ENCODE peak calls at places on chromosomes 12 and 14, in five cellular contexts. H is upper lobe of left lung, O is transverse colon, Q is SJCRH30, M is colonic mucosa. C is an unnamed sample.

GRCh38 chr14:83300454-83301064 is 1766.9 kb upstream of the SEL1L start:
- DNase-seq in Q (peak; percentile 66), M (no peak), O (no peak), H (no peak), C (peak; percentile 11)

GRCh38 chr14:105472496-105472991 is 2.1 kb upstream of the CRIP2 start:
- DNase-seq in M (no peak), H (no peak), O (no peak), Q (no peak), C (no peak)

GRCh38 chr12:64392221-64392620 is 1.7 kb upstream of the C12orf56 start:
- DNase-seq in Q (peak; percentile 45), O (no peak), M (no peak), H (no peak), C (no peak)

GRCh38 chr12:15192721-15193120 is 28.5 kb downstream of the RERG start:
- DNase-seq in O (no peak), M (no peak), Q (no peak), H (no peak), C (no peak)

GRCh38 chr14:73753887-73754880 is 40.0 kb upstream of the PNMA1 start:
- DNase-seq in H (no peak), M (peak; percentile 77), Q (peak; percentile 28), O (peak; percentile 70), C (no peak)

GRCh38 chr12:32296541-32296940 is 102.8 kb upstream of the FGD4 start:
- DNase-seq in H (no peak), O (no peak), M (no peak), Q (no peak), C (no peak)

GRCh38 chr14:105193916-105194782 is 13.0 kb upstream of the NUDT14 start:
- DNase-seq in Q (peak; percentile 86), O (no peak), H (peak; percentile 82), M (no peak), C (no peak)

GRCh38 chr12:22518067-22518719 is 26.1 kb downstream of the C2CD5 start:
- DNase-seq in Q (peak; percentile 49), H (no peak), M (peak; percentile 32), O (no peak), C (no peak)

GRCh38 chr14:76546426-76547221 is 170.7 kb downstream of the ESRRB start:
- DNase-seq in Q (peak; percentile 80), H (no peak), M (no peak), O (no peak), C (peak; percentile 42)

GRCh38 chr12:120598674-120599463 is 17.7 kb upstream of the POP5 start:
- DNase-seq in H (no peak), Q (no peak), O (no peak), M (no peak), C (no peak)

GRCh38 chr14:75359098-75359497 is 68.7 kb upstream of the JDP2 start:
- DNase-seq in O (no peak), M (no peak), Q (no peak), H (no peak), C (no peak)

DNA sequence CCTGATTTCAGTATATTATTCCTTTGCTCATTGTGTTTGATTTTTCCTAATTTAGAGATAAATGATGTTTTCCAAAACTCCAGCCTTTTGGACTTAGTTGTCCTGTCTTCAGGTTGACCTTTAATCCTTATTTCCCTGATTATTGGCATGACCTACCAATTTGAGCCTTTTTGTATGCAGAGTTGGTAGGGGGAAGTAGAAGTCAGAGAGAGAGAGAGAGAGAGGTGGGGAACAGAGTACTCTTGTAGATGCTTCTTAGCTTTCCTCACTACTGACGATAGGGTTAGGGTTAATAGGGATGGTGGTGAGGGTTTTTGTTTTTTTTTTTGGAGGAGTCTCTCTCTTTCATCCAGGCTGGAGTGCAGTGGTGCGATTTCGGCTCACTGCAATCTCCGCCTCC is 38.6 kb downstream of the TBC1D15 start:
- DNase-seq in M (no peak), O (no peak), Q (no peak), H (no peak), C (no peak)
- H3K36me3 ChIP-seq in M (peaks cover 4% of the 10 kb centered on the region), O (peaks cover 7% of the 10 kb centered on the region), Q (peaks cover 30% of the 10 kb centered on the region), H (peaks cover 11% of the 10 kb centered on the region), C (no peaks in the 10 kb centered on the region)

GRCh38 chr14:50452979-50453705 is 56.5 kb upstream of the CDKL1 start:
- DNase-seq in H (no peak), Q (no peak), O (no peak), M (no peak), C (no peak)
- H3K36me3 ChIP-seq in H (peaks cover 12% of the 10 kb centered on the region), Q (peaks cover 66% of the 10 kb centered on the region), O (peaks cover 39% of the 10 kb centered on the region), M (peaks cover 6% of the 10 kb centered on the region), C (peaks cover 2% of the 10 kb centered on the region)

GRCh38 chr14:103500148-103500990 is 22.3 kb downstream of the CKB start:
- DNase-seq in H (peak; percentile 81), O (peak; percentile 91), M (peak; percentile 89), Q (peak; percentile 94), C (peak; percentile 74)

GRCh38 chr14:103501041-103501870 is 21.4 kb downstream of the CKB start:
- DNase-seq in M (no peak), Q (peak; percentile 26), O (no peak), H (no peak), C (no peak)

GRCh38 chr14:103503296-103503695 is 19.3 kb downstream of the CKB start:
- DNase-seq in Q (no peak), O (no peak), H (no peak), M (no peak), C (no peak)

GRCh38 chr14:103502877-103503276 is 19.8 kb downstream of the CKB start:
- DNase-seq in H (no peak), O (no peak), Q (no peak), M (no peak), C (no peak)

GRCh38 chr14:103501921-103502669 is 20.5 kb downstream of the CKB start:
- DNase-seq in O (no peak), H (no peak), M (no peak), Q (no peak), C (no peak)
- H3K36me3 ChIP-seq in O (peaks cover 19% of the 10 kb centered on the region), H (peaks cover 45% of the 10 kb centered on the region), M (peaks cover 27% of the 10 kb centered on the region), Q (peaks cover 58% of the 10 kb centered on the region), C (peaks cover 7% of the 10 kb centered on the region)

GRCh38 chr14:52598568-52598967 is 45.9 kb downstream of the GPR137C start:
- DNase-seq in M (no peak), O (no peak), Q (no peak), H (no peak), C (no peak)

GRCh38 chr14:52599974-52600373 is 47.3 kb downstream of the GPR137C start:
- DNase-seq in M (no peak), O (no peak), H (no peak), Q (no peak), C (no peak)

GRCh38 chr14:52596861-52597260 is 44.2 kb downstream of the GPR137C start:
- DNase-seq in H (no peak), O (no peak), Q (no peak), M (no peak), C (no peak)

GRCh38 chr14:52602131-52602530 is 49.5 kb downstream of the GPR137C start:
- DNase-seq in M (no peak), O (no peak), Q (no peak), H (no peak), C (no peak)

GRCh38 chr14:52596320-52596719 is 43.7 kb downstream of the GPR137C start:
- DNase-seq in M (no peak), Q (no peak), H (peak; percentile 32), O (no peak), C (no peak)
- H3K36me3 ChIP-seq in M (no peaks in the 10 kb centered on the region), Q (no peaks in the 10 kb centered on the region), H (no peaks in the 10 kb centered on the region), O (no peaks in the 10 kb centered on the region), C (no peaks in the 10 kb centered on the region)

DNA sequence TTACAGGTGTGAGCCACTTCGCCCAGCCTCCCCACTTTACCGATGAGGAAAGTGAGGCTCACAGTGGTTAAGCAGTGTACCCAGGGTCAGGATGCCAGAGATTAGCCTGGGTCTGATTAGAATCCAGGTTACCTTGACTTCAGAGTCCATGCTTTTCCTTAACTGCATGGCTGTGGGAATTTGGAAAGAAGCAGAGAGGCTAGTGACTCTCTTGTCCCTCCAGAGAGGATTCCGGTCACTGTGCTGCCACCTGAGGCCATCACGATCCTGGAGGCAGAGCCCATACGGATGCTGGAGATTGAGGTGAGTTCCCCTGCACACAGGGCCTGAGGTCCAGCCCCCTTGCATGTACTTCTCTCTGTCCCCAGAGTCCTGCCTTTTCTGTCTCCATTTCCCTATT is 4.7 kb downstream of the REC8 start:
- DNase-seq in M (no peak), Q (no peak), H (no peak), O (no peak), C (no peak)
- H3K36me3 ChIP-seq in M (no peaks in the 10 kb centered on the region), Q (peaks cover 23% of the 10 kb centered on the region), H (peaks cover 63% of the 10 kb centered on the region), O (peaks cover 18% of the 10 kb centered on the region), C (no peaks in the 10 kb centered on the region)

GRCh38 chr14:103480595-103480994 is 42.0 kb downstream of the CKB start:
- DNase-seq in M (no peak), Q (no peak), O (no peak), H (no peak), C (no peak)
- H3K36me3 ChIP-seq in M (peaks cover 2% of the 10 kb centered on the region), Q (peaks cover 39% of the 10 kb centered on the region), O (peaks cover 54% of the 10 kb centered on the region), H (peaks cover 43% of the 10 kb centered on the region), C (peaks cover 2% of the 10 kb centered on the region)

DNA sequence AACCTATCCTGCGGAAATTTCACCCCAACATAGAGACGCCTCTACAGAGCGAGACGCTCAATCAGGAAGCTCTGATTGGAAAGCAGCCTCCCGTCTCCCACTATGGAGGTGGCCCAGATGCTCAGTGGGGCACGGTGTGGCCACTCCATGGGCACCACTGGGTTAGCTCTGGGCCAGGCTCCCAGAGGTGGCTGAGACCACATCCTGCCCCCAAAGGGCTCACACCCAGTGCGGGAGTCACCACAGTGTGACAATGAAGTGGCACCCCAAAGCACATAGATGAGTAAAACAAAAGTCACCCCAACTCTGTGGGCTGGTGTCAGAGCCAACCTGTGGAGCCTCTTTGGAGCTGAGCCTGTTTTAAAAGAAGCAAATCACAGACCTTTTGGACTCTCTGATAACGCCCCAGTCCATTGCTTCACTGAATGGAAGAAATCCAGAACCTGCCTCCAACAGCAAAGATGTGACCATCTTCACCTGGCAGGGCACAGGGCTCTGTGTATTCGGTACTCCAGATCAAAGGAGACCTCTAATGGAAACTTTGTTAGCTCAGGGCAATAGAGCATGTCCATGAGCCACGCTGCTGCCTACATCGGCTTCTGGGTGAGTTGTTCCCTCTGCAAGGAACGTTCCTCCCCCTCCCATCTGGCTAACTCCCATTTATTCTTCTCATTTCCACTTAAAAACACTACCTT is 19.6 kb downstream of the CLMN start:
- DNase-seq in Q (no peak), O (no peak), H (no peak), M (no peak), C (no peak)
- H3K36me3 ChIP-seq in Q (peaks cover 2% of the 10 kb centered on the region), O (no peaks in the 10 kb centered on the region), H (no peaks in the 10 kb centered on the region), M (no peaks in the 10 kb centered on the region), C (no peaks in the 10 kb centered on the region)

DNA sequence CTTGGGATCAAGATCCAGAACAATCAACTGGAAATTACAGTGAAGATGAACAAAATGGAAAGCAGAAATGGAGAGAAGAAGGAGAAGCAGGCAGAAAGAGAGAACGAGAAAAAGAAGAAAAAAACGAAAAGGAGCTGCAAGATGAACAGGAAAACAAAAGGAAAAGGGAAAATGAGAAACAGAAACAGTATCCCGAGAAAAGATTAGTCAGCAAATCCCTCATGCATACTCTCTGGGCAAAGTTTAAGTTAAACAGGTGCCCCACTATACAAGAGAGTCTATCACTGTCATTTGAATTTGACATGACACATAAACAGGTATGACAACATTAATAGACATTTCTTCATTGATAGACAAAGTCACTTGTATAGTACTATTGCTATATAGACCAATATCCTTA is 5.0 kb downstream of the NANOGNB start:
- DNase-seq in M (no peak), H (no peak), Q (no peak), O (no peak), C (no peak)
- H3K36me3 ChIP-seq in M (no peaks in the 10 kb centered on the region), H (no peaks in the 10 kb centered on the region), Q (no peaks in the 10 kb centered on the region), O (no peaks in the 10 kb centered on the region), C (no peaks in the 10 kb centered on the region)

DNA sequence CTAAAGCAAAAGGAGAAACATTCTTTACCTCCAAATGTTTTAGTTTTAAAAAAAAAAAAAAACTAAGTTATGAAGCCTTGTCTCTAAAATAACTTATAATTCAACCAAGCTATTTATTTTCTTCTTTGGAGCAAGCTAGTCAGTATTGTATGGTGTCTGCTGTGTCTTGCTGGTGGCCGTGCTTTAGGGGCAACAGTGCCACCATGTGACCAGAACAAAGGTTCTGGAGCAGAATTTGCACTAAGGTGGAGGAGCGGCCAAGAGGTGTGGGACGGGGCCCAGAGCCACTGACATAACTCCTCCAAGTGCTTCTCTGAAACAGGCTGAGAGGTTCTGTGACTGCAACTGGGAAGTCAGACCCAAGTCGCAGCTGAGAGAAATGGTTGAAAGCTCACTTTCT is 4.5 kb downstream of the FICD start:
- DNase-seq in M (no peak), H (no peak), O (no peak), Q (no peak), C (peak; percentile 40)
- H3K36me3 ChIP-seq in M (peaks cover 26% of the 10 kb centered on the region), H (peaks cover 64% of the 10 kb centered on the region), O (peaks cover 21% of the 10 kb centered on the region), Q (peaks cover 52% of the 10 kb centered on the region), C (peaks cover 1% of the 10 kb centered on the region)

C was measured in Caco-2.